ENCODE peak calls at places on chromosomes 2 and 18, in seven cellular contexts. Z, J, B, G, H, E and V are unnamed samples.

GRCh38 chr2:1645761-1646476 is 98.4 kb downstream of the PXDN start:
- DNase-seq in E (no peak), J (no peak), Z (peak; percentile 81), H (no peak), B (no peak), G (no peak), V (peak; percentile 60)

GRCh38 chr2:241051578-241052487 is 50.3 kb downstream of the MTERF4 start:
- DNase-seq in H (no peak), J (no peak), E (no peak), G (no peak), B (no peak), Z (no peak), V (peak; percentile 60)

GRCh38 chr2:139790807-139791206 is 1010.6 kb upstream of the NXPH2 start:
- DNase-seq in Z (no peak), H (no peak), J (no peak), E (no peak), B (no peak), G (no peak), V (no peak)

GRCh38 chr2:7694066-7695000 is 777.1 kb downstream of the RNF144A start:
- DNase-seq in H (no peak), G (no peak), J (no peak), Z (no peak), E (no peak), B (no peak), V (no peak)

GRCh38 chr18:75216212-75216925 is 5.8 kb downstream of the TSHZ1 start:
- DNase-seq in J (no peak), H (no peak), G (no peak), Z (no peak), B (no peak), E (no peak), V (no peak)

GRCh38 chr2:128454980-128455709 is 136.5 kb upstream of the HS6ST1 start:
- DNase-seq in J (no peak), H (no peak), E (no peak), Z (peak; percentile 64), B (no peak), G (peak; percentile 22), V (no peak)

GRCh38 chr2:38301340-38301968 is 75.6 kb downstream of the ATL2 start:
- DNase-seq in J (peak; percentile 48), G (peak; percentile 39), H (no peak), Z (no peak), B (no peak), E (no peak), V (no peak)

GRCh38 chr18:66508937-66509336 is 95.0 kb downstream of the CDH19 start:
- DNase-seq in E (no peak), H (no peak), J (no peak), Z (no peak), B (no peak), G (no peak), V (no peak)

GRCh38 chr2:71560286-71561011 is 107.1 kb downstream of the DYSF start:
- DNase-seq in Z (no peak), G (no peak), H (no peak), B (no peak), E (no peak), J (no peak), V (no peak)

GRCh38 chr2:131105950-131106801 is 1.0 kb downstream of the PLEKHB2 start:
- DNase-seq in H (peak; percentile 84), B (no peak), J (peak; percentile 16), Z (no peak), E (peak; percentile 63), G (peak; percentile 42), V (no peak)

GRCh38 chr2:65372619-65373018 is 59.8 kb downstream of the SPRED2 start:
- DNase-seq in G (no peak), H (no peak), E (no peak), B (no peak), Z (no peak), J (no peak), V (no peak)

DNA sequence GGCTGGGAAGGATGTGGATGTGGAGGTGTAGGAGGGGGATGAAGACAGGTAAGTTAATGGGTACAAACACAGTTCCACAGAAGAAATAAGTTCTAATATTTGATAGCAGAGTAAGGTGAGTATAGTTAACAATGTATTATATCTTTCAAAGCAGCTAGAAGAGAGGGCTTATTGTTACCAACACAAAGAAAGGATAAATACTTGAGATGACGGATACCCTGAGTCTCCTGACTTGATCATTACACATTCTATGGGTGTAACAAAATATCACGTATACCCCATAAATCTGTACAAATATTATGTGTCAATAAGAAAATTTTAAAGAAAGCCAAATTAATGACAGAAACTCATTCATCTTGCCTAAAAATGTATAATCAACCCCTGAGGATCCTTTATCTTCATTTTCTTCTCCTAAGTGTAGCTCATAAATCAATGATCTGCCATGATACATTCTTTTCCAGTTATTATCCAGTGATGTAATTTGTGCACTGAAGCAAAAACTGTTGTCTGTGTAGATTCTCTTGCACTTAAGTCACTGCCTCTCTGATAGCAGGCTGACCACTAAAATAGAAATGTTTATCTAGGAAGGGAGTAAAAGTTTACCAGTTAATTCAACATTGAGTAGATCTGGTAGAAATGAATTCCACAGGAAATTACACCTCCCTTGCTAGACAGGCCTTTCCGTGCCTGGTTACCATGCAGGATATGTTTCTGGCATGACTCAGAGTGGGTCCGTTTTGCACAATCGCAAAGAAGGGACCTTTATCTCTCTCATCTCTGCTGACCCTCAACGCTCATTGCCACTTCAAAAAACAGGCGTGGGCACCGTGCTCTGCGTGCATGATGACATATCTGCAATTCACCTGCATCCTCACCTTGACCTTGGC is 249.7 kb upstream of the NCKAP5 start:
- DNase-seq in J (no peak), E (no peak), G (no peak), H (peak; percentile 48), Z (no peak), B (no peak), V (no peak)
- H3K4me1 ChIP-seq in J (no peaks in the 10 kb centered on the region), E (no peaks in the 10 kb centered on the region), G (no peaks in the 10 kb centered on the region), H (no peaks in the 10 kb centered on the region), Z (no peaks in the 10 kb centered on the region), B (no peaks in the 10 kb centered on the region), V (peaks cover 8% of the 10 kb centered on the region)

GRCh38 chr2:53253244-53253643 is 514.4 kb upstream of the CHAC2 start:
- DNase-seq in G (no peak), H (no peak), Z (no peak), E (no peak), B (no peak), J (no peak), V (no peak)
- TF ChIP-seq POLR2AphosphoS5 in G (no peak), H (no peak), Z (no peak), E (no peak), B (no peak), J (no peak), V (no peak)

DNA sequence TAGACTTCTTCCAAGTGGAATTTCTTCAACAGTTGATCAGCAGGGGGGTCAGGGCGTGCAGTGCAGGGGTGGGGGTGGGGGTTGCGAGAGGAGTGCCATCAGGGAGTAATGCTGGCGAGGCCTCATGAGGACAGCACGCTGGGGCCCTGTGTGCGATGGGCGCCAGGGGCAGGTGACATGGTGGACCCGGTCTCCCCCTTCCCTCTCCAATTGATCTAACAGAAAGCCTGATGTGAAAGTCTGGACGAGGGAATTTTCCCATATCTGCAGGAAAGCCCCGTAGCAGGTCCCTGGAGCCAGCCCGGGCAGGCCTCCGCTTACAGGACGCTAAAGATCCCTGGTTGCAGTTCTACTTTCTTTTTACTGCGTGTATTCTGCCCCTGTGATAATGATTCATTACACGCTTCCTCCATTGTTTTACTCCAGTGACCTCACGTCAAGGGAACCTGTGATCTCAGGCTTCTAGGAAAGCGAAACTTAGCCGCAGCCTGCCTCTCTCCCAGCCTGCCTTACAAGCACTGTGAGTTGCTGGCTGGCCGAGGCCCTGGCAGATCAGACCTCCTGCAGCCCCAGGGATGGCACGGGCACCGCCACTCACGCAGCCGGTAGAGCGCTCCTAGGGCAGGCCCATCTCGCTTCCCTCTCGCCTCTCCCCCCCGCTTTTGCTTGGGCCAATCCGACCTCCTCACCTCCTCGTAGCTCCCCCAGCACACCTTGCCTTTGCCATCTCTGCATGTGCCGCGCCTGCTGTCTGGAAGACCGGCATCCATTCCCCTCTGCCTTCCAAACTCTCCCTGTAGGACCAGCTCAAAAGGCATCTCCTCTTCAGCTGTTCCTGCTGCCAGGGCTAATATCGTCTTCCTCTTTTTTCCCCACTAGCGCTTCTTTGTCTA is 19.2 kb downstream of the NEURL3 start:
- DNase-seq in H (peak; percentile 48), E (peak; percentile 79), Z (no peak), B (peak; percentile 72), G (peak; percentile 82), J (peak; percentile 97), V (peak; percentile 89)
- TF ChIP-seq POLR2A in H (no peak), E (peak; percentile 73), Z (no peak), B (peak; percentile 64), G (no peak), J (peak; percentile 97), V (no peak)

GRCh38 chr2:23268467-23269263 is 116.3 kb upstream of the KLHL29 start:
- DNase-seq in Z (no peak), H (no peak), B (no peak), E (no peak), G (no peak), J (no peak), V (no peak)

GRCh38 chr2:23271230-23271629 is 113.7 kb upstream of the KLHL29 start:
- DNase-seq in E (no peak), Z (no peak), H (no peak), B (no peak), J (no peak), G (no peak), V (no peak)

GRCh38 chr2:23269747-23270146 is 115.2 kb upstream of the KLHL29 start:
- DNase-seq in B (no peak), E (no peak), Z (no peak), G (no peak), H (no peak), J (no peak), V (no peak)

GRCh38 chr2:23270810-23271209 is 114.2 kb upstream of the KLHL29 start:
- DNase-seq in Z (no peak), H (no peak), E (no peak), G (no peak), B (no peak), J (no peak), V (no peak)

GRCh38 chr2:23273786-23274185 is 111.2 kb upstream of the KLHL29 start:
- DNase-seq in H (no peak), B (no peak), Z (no peak), J (no peak), E (no peak), G (no peak), V (no peak)
- H3K4me1 ChIP-seq in H (no peaks in the 10 kb centered on the region), B (no peaks in the 10 kb centered on the region), Z (no peaks in the 10 kb centered on the region), J (no peaks in the 10 kb centered on the region), E (no peaks in the 10 kb centered on the region), G (no peaks in the 10 kb centered on the region), V (peaks cover 16% of the 10 kb centered on the region)

GRCh38 chr2:119694470-119694993 is 15.5 kb downstream of the TMEM177 start:
- DNase-seq in Z (no peak), J (no peak), E (no peak), G (no peak), B (no peak), H (no peak), V (peak; percentile 48)

GRCh38 chr2:119693567-119693966 is 14.6 kb downstream of the TMEM177 start:
- DNase-seq in E (no peak), B (no peak), Z (no peak), G (no peak), H (no peak), J (no peak), V (no peak)

GRCh38 chr2:119694994-119695521 is 16.1 kb downstream of the TMEM177 start:
- DNase-seq in Z (no peak), J (no peak), G (no peak), B (peak; percentile 26), E (no peak), H (peak; percentile 66), V (no peak)

GRCh38 chr2:119692954-119693353 is 14.0 kb downstream of the TMEM177 start:
- DNase-seq in E (no peak), H (no peak), J (no peak), G (no peak), Z (no peak), B (no peak), V (peak; percentile 45)

GRCh38 chr2:119693967-119694366 is 15.0 kb downstream of the TMEM177 start:
- DNase-seq in J (no peak), G (no peak), B (no peak), H (no peak), Z (no peak), E (no peak), V (peak; percentile 8)
- TF ChIP-seq POLR2AphosphoS5 in J (no peak), G (no peak), B (no peak), H (no peak), Z (no peak), E (no peak), V (no peak)